ENCODE peak calls at places on chromosomes 13 and 19, in eight cellular contexts. N is lower leg skin; T is T follicular helper cell; R is globus pallidus; J is NCI-H2081; I is activated CD8-positive, alpha-beta memory T cell treated with anti-CD3 and anti-CD28 coated beads for 1 hour; W is activated naive CD8-positive, alpha-beta T cell treated with anti-CD3 and anti-CD28 coated beads, Interleukin-2, amount 50 U/mL, for 24 hours; O is fibroblast of pulmonary artery. Y is an unnamed sample.

GRCh38 chr19:18675779-18676178 is 7.7 kb upstream of the CRTC1 start:
- DNase-seq in N (no peak), T (no peak), R (no peak), J (no peak), I (no peak), W (peak), O (peak), Y (no peak)

GRCh38 chr19:54791476-54791875 is 11.9 kb upstream of the KIR2DL4 start:
- DNase-seq in N (no peak), T (no peak), R (no peak), J (no peak), I (no peak), W (no peak), O (no peak), Y (no peak)

GRCh38 chr19:1360818-1361461 is 22.8 kb upstream of the NDUFS7 start:
- DNase-seq in N (peak), T (no peak), R (peak), J (no peak), I (no peak), W (no peak), O (peak), Y (peak)

GRCh38 chr19:33032218-33032781 is 32.4 kb downstream of the RHPN2 start:
- DNase-seq in N (no peak), T (no peak), R (no peak), J (peak), I (no peak), W (no peak), O (no peak), Y (peak)

GRCh38 chr19:49337267-49338022 is 2.2 kb downstream of the CD37 start:
- DNase-seq in N (no peak), T (no peak), R (no peak), J (no peak), I (no peak), W (no peak), O (no peak), Y (no peak)

GRCh38 chr13:50574731-50575130 is 268.8 kb downstream of the DLEU7 start:
- DNase-seq in N (no peak), T (no peak), R (no peak), J (no peak), I (no peak), W (no peak), O (peak), Y (peak)

GRCh38 chr13:69959041-69959440 is 148.6 kb upstream of the ATXN8OS start:
- DNase-seq in N (no peak), T (no peak), R (no peak), J (peak), I (no peak), W (no peak), O (no peak), Y (peak)

GRCh38 chr19:53849237-53849676 is 18.4 kb upstream of the MYADM start:
- DNase-seq in N (no peak), T (no peak), R (no peak), J (no peak), I (no peak), W (no peak), O (peak), Y (no peak)

GRCh38 chr19:4175669-4175931 is 6.8 kb downstream of the SIRT6 start:
- DNase-seq in N (no peak), T (no peak), R (no peak), J (no peak), I (no peak), W (no peak), O (no peak), Y (no peak)

GRCh38 chr19:7550987-7551761 is 15.7 kb downstream of the PNPLA6 start:
- DNase-seq in N (peak), T (no peak), R (peak), J (peak), I (no peak), W (peak), O (peak), Y (peak)

Y was measured in COR-L47.